ENCODE peak calls at places on chromosomes 2 and 18, in eight cellular contexts. One of them, this sample, is unnamed.

GRCh38 chr2:86038291-86039081 is 67.2 kb downstream of the POLR1A start:
- DNase-seq in NCI-H1092 treated with DMSO at 0.1 percent for 48 hours: no peak
- DNase-seq in MG63: no peak
- DNase-seq in mesenteric fat pad: peak
- DNase-seq in Karpas-422: no peak
- DNase-seq in left kidney: peak
- DNase-seq in stimulated activated naive CD4-positive, alpha-beta T cell: peak
- DNase-seq in AG04450: no peak
- DNase-seq in this sample: no peak

GRCh38 chr2:21070322-21071257 is 26.7 kb upstream of the APOB start:
- DNase-seq in MG63: no peak
- DNase-seq in AG04450: no peak
- DNase-seq in Karpas-422: no peak
- DNase-seq in stimulated activated naive CD4-positive, alpha-beta T cell: no peak
- DNase-seq in NCI-H1092 treated with DMSO at 0.1 percent for 48 hours: no peak
- DNase-seq in left kidney: no peak
- DNase-seq in mesenteric fat pad: no peak
- DNase-seq in this sample: no peak

GRCh38 chr2:84077504-84077903 is 381.6 kb downstream of the SUCLG1 start:
- DNase-seq in NCI-H1092 treated with DMSO at 0.1 percent for 48 hours: peak
- DNase-seq in mesenteric fat pad: no peak
- DNase-seq in Karpas-422: peak
- DNase-seq in left kidney: peak
- DNase-seq in MG63: no peak
- DNase-seq in stimulated activated naive CD4-positive, alpha-beta T cell: no peak
- DNase-seq in AG04450: no peak
- DNase-seq in this sample: no peak

GRCh38 chr2:15243762-15244161 is 317.4 kb downstream of the NBAS start:
- DNase-seq in Karpas-422: no peak
- DNase-seq in MG63: no peak
- DNase-seq in left kidney: peak
- DNase-seq in mesenteric fat pad: no peak
- DNase-seq in NCI-H1092 treated with DMSO at 0.1 percent for 48 hours: no peak
- DNase-seq in AG04450: no peak
- DNase-seq in stimulated activated naive CD4-positive, alpha-beta T cell: no peak
- DNase-seq in this sample: no peak

GRCh38 chr2:177783091-177783490 is 289.5 kb downstream of the PDE11A start:
- DNase-seq in stimulated activated naive CD4-positive, alpha-beta T cell: no peak
- DNase-seq in Karpas-422: no peak
- DNase-seq in MG63: no peak
- DNase-seq in AG04450: no peak
- DNase-seq in left kidney: no peak
- DNase-seq in NCI-H1092 treated with DMSO at 0.1 percent for 48 hours: no peak
- DNase-seq in mesenteric fat pad: no peak
- DNase-seq in this sample: no peak

GRCh38 chr2:20446917-20447436 is at the start of gene RHOB:
- DNase-seq in MG63: peak
- DNase-seq in mesenteric fat pad: peak
- DNase-seq in Karpas-422: peak
- DNase-seq in NCI-H1092 treated with DMSO at 0.1 percent for 48 hours: peak
- DNase-seq in AG04450: peak
- DNase-seq in stimulated activated naive CD4-positive, alpha-beta T cell: peak
- DNase-seq in left kidney: peak
- DNase-seq in this sample: peak

GRCh38 chr2:191831410-191831994 is 15.4 kb downstream of the CAVIN2 start:
- DNase-seq in stimulated activated naive CD4-positive, alpha-beta T cell: no peak
- DNase-seq in NCI-H1092 treated with DMSO at 0.1 percent for 48 hours: no peak
- DNase-seq in AG04450: no peak
- DNase-seq in left kidney: no peak
- DNase-seq in mesenteric fat pad: no peak
- DNase-seq in MG63: no peak
- DNase-seq in Karpas-422: no peak
- DNase-seq in this sample: no peak

GRCh38 chr2:8481463-8482009 is 200.3 kb upstream of the ID2 start:
- DNase-seq in Karpas-422: peak
- DNase-seq in MG63: no peak
- DNase-seq in mesenteric fat pad: no peak
- DNase-seq in NCI-H1092 treated with DMSO at 0.1 percent for 48 hours: no peak
- DNase-seq in AG04450: no peak
- DNase-seq in left kidney: no peak
- DNase-seq in stimulated activated naive CD4-positive, alpha-beta T cell: no peak
- DNase-seq in this sample: no peak

GRCh38 chr2:184530959-184531358 is 67.4 kb upstream of the ZNF804A start:
- DNase-seq in mesenteric fat pad: no peak
- DNase-seq in Karpas-422: no peak
- DNase-seq in left kidney: no peak
- DNase-seq in AG04450: no peak
- DNase-seq in stimulated activated naive CD4-positive, alpha-beta T cell: no peak
- DNase-seq in MG63: no peak
- DNase-seq in NCI-H1092 treated with DMSO at 0.1 percent for 48 hours: no peak
- DNase-seq in this sample: no peak

GRCh38 chr2:172276961-172277360 is 150.4 kb upstream of the ITGA6 start:
- DNase-seq in Karpas-422: no peak
- DNase-seq in MG63: no peak
- DNase-seq in mesenteric fat pad: no peak
- DNase-seq in left kidney: no peak
- DNase-seq in AG04450: no peak
- DNase-seq in NCI-H1092 treated with DMSO at 0.1 percent for 48 hours: no peak
- DNase-seq in stimulated activated naive CD4-positive, alpha-beta T cell: no peak
- DNase-seq in this sample: no peak

GRCh38 chr2:68741238-68741637 is 6.6 kb downstream of the ARHGAP25 start:
- DNase-seq in NCI-H1092 treated with DMSO at 0.1 percent for 48 hours: no peak
- DNase-seq in Karpas-422: peak
- DNase-seq in left kidney: no peak
- DNase-seq in mesenteric fat pad: no peak
- DNase-seq in MG63: peak
- DNase-seq in stimulated activated naive CD4-positive, alpha-beta T cell: no peak
- DNase-seq in AG04450: no peak
- DNase-seq in this sample: no peak

GRCh38 chr2:27336173-27336572 is 13.3 kb upstream of the MPV17 start:
- DNase-seq in Karpas-422: no peak
- DNase-seq in left kidney: no peak
- DNase-seq in AG04450: no peak
- DNase-seq in mesenteric fat pad: no peak
- DNase-seq in MG63: no peak
- DNase-seq in NCI-H1092 treated with DMSO at 0.1 percent for 48 hours: no peak
- DNase-seq in stimulated activated naive CD4-positive, alpha-beta T cell: no peak
- DNase-seq in this sample: no peak

GRCh38 chr2:21664083-21664482 is 540.3 kb downstream of the TDRD15 start:
- DNase-seq in Karpas-422: no peak
- DNase-seq in mesenteric fat pad: no peak
- DNase-seq in MG63: no peak
- DNase-seq in NCI-H1092 treated with DMSO at 0.1 percent for 48 hours: no peak
- DNase-seq in AG04450: no peak
- DNase-seq in left kidney: no peak
- DNase-seq in stimulated activated naive CD4-positive, alpha-beta T cell: no peak
- DNase-seq in this sample: no peak

GRCh38 chr2:30408961-30409387 is 38.1 kb upstream of the LCLAT1 start:
- DNase-seq in MG63: peak
- DNase-seq in AG04450: no peak
- DNase-seq in NCI-H1092 treated with DMSO at 0.1 percent for 48 hours: no peak
- DNase-seq in Karpas-422: no peak
- DNase-seq in mesenteric fat pad: no peak
- DNase-seq in left kidney: peak
- DNase-seq in stimulated activated naive CD4-positive, alpha-beta T cell: no peak
- DNase-seq in this sample: no peak

GRCh38 chr2:61887684-61888303 is 662 bp downstream of the CCT4 start:
- DNase-seq in Karpas-422: peak
- DNase-seq in mesenteric fat pad: no peak
- DNase-seq in MG63: peak
- DNase-seq in AG04450: no peak
- DNase-seq in stimulated activated naive CD4-positive, alpha-beta T cell: no peak
- DNase-seq in left kidney: peak
- DNase-seq in NCI-H1092 treated with DMSO at 0.1 percent for 48 hours: peak
- DNase-seq in this sample: no peak

GRCh38 chr2:156221703-156222102 is 110.8 kb downstream of the NR4A2 start:
- DNase-seq in AG04450: no peak
- DNase-seq in left kidney: no peak
- DNase-seq in MG63: no peak
- DNase-seq in NCI-H1092 treated with DMSO at 0.1 percent for 48 hours: no peak
- DNase-seq in Karpas-422: no peak
- DNase-seq in stimulated activated naive CD4-positive, alpha-beta T cell: no peak
- DNase-seq in mesenteric fat pad: no peak
- DNase-seq in this sample: no peak

GRCh38 chr2:240645346-240646060 is 20.2 kb downstream of the GPR35 start:
- DNase-seq in Karpas-422: no peak
- DNase-seq in mesenteric fat pad: no peak
- DNase-seq in stimulated activated naive CD4-positive, alpha-beta T cell: no peak
- DNase-seq in AG04450: no peak
- DNase-seq in NCI-H1092 treated with DMSO at 0.1 percent for 48 hours: no peak
- DNase-seq in MG63: no peak
- DNase-seq in left kidney: no peak
- DNase-seq in this sample: no peak

GRCh38 chr2:19844750-19845149 is 57.0 kb downstream of the TTC32 start:
- DNase-seq in stimulated activated naive CD4-positive, alpha-beta T cell: no peak
- DNase-seq in AG04450: no peak
- DNase-seq in NCI-H1092 treated with DMSO at 0.1 percent for 48 hours: no peak
- DNase-seq in mesenteric fat pad: peak
- DNase-seq in left kidney: no peak
- DNase-seq in MG63: no peak
- DNase-seq in Karpas-422: no peak
- DNase-seq in this sample: no peak

GRCh38 chr2:156427067-156427466 is 9.1 kb upstream of the GPD2 start:
- DNase-seq in NCI-H1092 treated with DMSO at 0.1 percent for 48 hours: no peak
- DNase-seq in stimulated activated naive CD4-positive, alpha-beta T cell: no peak
- DNase-seq in MG63: no peak
- DNase-seq in Karpas-422: no peak
- DNase-seq in mesenteric fat pad: no peak
- DNase-seq in AG04450: no peak
- DNase-seq in left kidney: no peak
- DNase-seq in this sample: no peak

GRCh38 chr18:79455261-79455660 is 59.5 kb downstream of the NFATC1 start:
- DNase-seq in Karpas-422: no peak
- DNase-seq in MG63: no peak
- DNase-seq in stimulated activated naive CD4-positive, alpha-beta T cell: no peak
- DNase-seq in NCI-H1092 treated with DMSO at 0.1 percent for 48 hours: no peak
- DNase-seq in mesenteric fat pad: no peak
- DNase-seq in AG04450: no peak
- DNase-seq in left kidney: no peak
- DNase-seq in this sample: no peak